ENCODE peak calls at places on chromosome 19, in nine cellular contexts. Q is fibroblast of villous mesenchyme, Y is activated T-helper 1 cell treated with Interleukin-2 at 50 U/mL for 16 hours, S is thoracic aorta, H is HFFc6, I is ACHN, G is lung microvascular endothelial cell, Z is epithelial cell of esophagus, K is astrocyte. A is an unnamed sample.

GRCh38 chr19:2235396-2236284 is 489 bp downstream of the PLEKHJ1 start:
- DNase-seq in H (no peak), K (no peak), Z (no peak), Q (no peak), G (peak), I (no peak), S (no peak), Y (no peak), A (no peak)

GRCh38 chr19:33780746-33781145 is 15.9 kb upstream of the KCTD15 start:
- DNase-seq in Z (no peak), Q (no peak), H (no peak), K (no peak), S (no peak), Y (no peak), G (no peak), I (no peak), A (no peak)

GRCh38 chr19:6023936-6024335 is 46.0 kb upstream of the RANBP3 start:
- DNase-seq in G (no peak), K (no peak), S (no peak), I (no peak), H (no peak), Y (no peak), Q (no peak), Z (no peak), A (no peak)

GRCh38 chr19:10043286-10043927 is 30.1 kb downstream of the RDH8 start:
- DNase-seq in G (no peak), Q (no peak), H (peak), K (peak), Z (peak), Y (no peak), S (no peak), I (no peak), A (peak)

GRCh38 chr19:5057860-5058259 is 88.9 kb downstream of the KDM4B start:
- DNase-seq in G (peak), K (no peak), Y (no peak), S (no peak), Z (peak), Q (no peak), I (no peak), H (no peak), A (no peak)

GRCh38 chr19:1259873-1260748 is 9.0 kb upstream of the CIRBP start:
- DNase-seq in I (no peak), S (no peak), Y (no peak), Q (no peak), H (no peak), G (no peak), K (no peak), Z (peak), A (no peak)

GRCh38 chr19:21256722-21257121 is 72.5 kb downstream of the ZNF708 start:
- DNase-seq in I (peak), S (no peak), Y (no peak), Z (peak), K (peak), H (peak), G (no peak), Q (peak), A (peak)

GRCh38 chr19:17909017-17909732 is 23.6 kb upstream of the CCDC124 start:
- DNase-seq in I (no peak), S (no peak), Z (peak), K (no peak), Y (no peak), Q (no peak), H (no peak), G (no peak), A (no peak)

GRCh38 chr19:2724148-2724557 is 3.0 kb upstream of the DIRAS1 start:
- DNase-seq in Q (no peak), G (no peak), I (no peak), K (no peak), H (no peak), Y (no peak), S (no peak), Z (no peak), A (no peak)

GRCh38 chr19:41994521-41994971 is 516 bp upstream of the ATP1A3 start:
- DNase-seq in K (no peak), Z (no peak), G (no peak), I (no peak), Q (no peak), S (no peak), Y (no peak), H (no peak), A (no peak)

GRCh38 chr19:45130888-45131615 is 29.7 kb downstream of the NKPD1 start:
- DNase-seq in H (no peak), Z (peak), Q (peak), S (no peak), G (peak), K (no peak), Y (no peak), I (peak), A (peak)

A was measured in amniotic epithelial cell.